ENCODE peak calls at places on chromosomes 16 and 17, in nine cellular contexts. G is ovary, J is AG09309, U is brain microvascular endothelial cell, H is Caco-2, L is IMR-90, F is cardiac muscle cell, R is heart left ventricle, Y is heart right ventricle. K is an unnamed sample.

GRCh38 chr17:33385133-33385532 is 92.0 kb upstream of the ASIC2 start:
- DNase-seq in G (no peak), L (no peak), J (no peak), U (no peak), H (peak), Y (no peak), R (no peak), F (peak), K (peak)

GRCh38 chr17:57511475-57512123 is 233.5 kb downstream of the CCDC182 start:
- DNase-seq in R (no peak), J (no peak), H (no peak), G (no peak), F (no peak), Y (no peak), U (no peak), L (no peak), K (no peak)

GRCh38 chr17:4577386-4577993 is 6.8 kb upstream of the SMTNL2 start:
- DNase-seq in L (no peak), J (no peak), H (no peak), R (no peak), Y (no peak), U (no peak), F (peak), G (no peak), K (no peak)

GRCh38 chr17:18093616-18094408 is 6.1 kb downstream of the DRG2 start:
- DNase-seq in L (peak), H (peak), R (peak), G (peak), Y (peak), F (peak), U (peak), J (no peak), K (no peak)

GRCh38 chr17:42809250-42809649 is 10.6 kb downstream of the CNTD1 start:
- DNase-seq in Y (no peak), U (no peak), R (no peak), F (peak), H (no peak), G (peak), L (peak), J (peak), K (no peak)

GRCh38 chr17:59277031-59277430 is 54.4 kb upstream of the YPEL2 start:
- DNase-seq in F (no peak), R (no peak), L (no peak), H (no peak), U (no peak), J (no peak), G (no peak), Y (no peak), K (no peak)

GRCh38 chr16:89407282-89407924 is 83.0 kb downstream of the ANKRD11 start:
- DNase-seq in U (no peak), R (no peak), H (no peak), Y (no peak), J (no peak), L (no peak), F (no peak), G (no peak), K (no peak)

GRCh38 chr17:3009411-3009920 is 53.9 kb downstream of the OR1D5 start:
- DNase-seq in R (no peak), J (no peak), L (no peak), F (no peak), Y (no peak), H (no peak), G (no peak), U (no peak), K (no peak)

GRCh38 chr17:59165933-59166342 is 10.4 kb downstream of the PRR11 start:
- DNase-seq in G (no peak), L (peak), F (peak), U (peak), Y (no peak), R (no peak), H (peak), J (no peak), K (peak)

GRCh38 chr16:12225282-12225681 is 248.7 kb downstream of the SNX29 start:
- DNase-seq in U (no peak), G (no peak), F (no peak), L (no peak), R (no peak), Y (no peak), H (no peak), J (no peak), K (no peak)

GRCh38 chr17:27793168-27793905 is 7.0 kb downstream of the NOS2 start:
- DNase-seq in H (peak), R (peak), J (no peak), Y (no peak), U (no peak), F (peak), L (no peak), G (peak), K (peak)

GRCh38 chr16:49755291-49755611 is 100.7 kb downstream of the ZNF423 start:
- DNase-seq in J (peak), Y (peak), R (no peak), L (peak), G (no peak), H (peak), U (peak), F (peak), K (no peak)

GRCh38 chr17:39629494-39629880 is 2.7 kb downstream of the PPP1R1B start:
- DNase-seq in L (no peak), H (no peak), Y (no peak), G (no peak), J (no peak), U (no peak), R (no peak), F (no peak), K (no peak)

GRCh38 chr16:87324411-87325275 is 7.5 kb upstream of the C16orf95 start:
- DNase-seq in J (no peak), F (peak), G (no peak), L (peak), H (peak), Y (peak), U (no peak), R (no peak), K (peak)

GRCh38 chr16:57355898-57356414 is 2.6 kb upstream of the CCL22 start:
- DNase-seq in U (no peak), Y (no peak), H (no peak), F (no peak), G (no peak), J (no peak), R (no peak), L (no peak), K (no peak)

GRCh38 chr17:82435103-82435502 is 15.4 kb downstream of the CYBC1 start:
- DNase-seq in J (no peak), G (no peak), L (peak), F (no peak), Y (no peak), R (no peak), U (peak), H (no peak), K (no peak)

GRCh38 chr16:72808754-72809153 is 239.2 kb downstream of the ZFHX3 start:
- DNase-seq in Y (no peak), G (no peak), U (no peak), L (no peak), R (no peak), H (no peak), F (no peak), J (no peak), K (no peak)

GRCh38 chr17:42347198-42347597 is 41.0 kb downstream of the STAT3 start:
- DNase-seq in R (peak), H (no peak), Y (peak), F (peak), G (no peak), L (peak), U (peak), J (peak), K (no peak)

GRCh38 chr17:63406689-63407330 is 39.3 kb downstream of the CYB561 start:
- DNase-seq in U (peak), J (peak), F (peak), L (peak), G (peak), Y (peak), H (peak), R (peak), K (peak)

GRCh38 chr17:81040791-81041337 is 5.9 kb downstream of the BAIAP2 start:
- DNase-seq in U (no peak), H (peak), R (no peak), L (no peak), Y (no peak), G (no peak), J (no peak), F (no peak), K (no peak)

GRCh38 chr17:33438578-33438977 is 145.5 kb upstream of the ASIC2 start:
- DNase-seq in R (no peak), Y (no peak), J (no peak), H (no peak), F (no peak), G (no peak), U (no peak), L (no peak), K (no peak)

GRCh38 chr16:68458551-68458950 is 10.2 kb upstream of the SMPD3 start:
- DNase-seq in F (no peak), U (no peak), G (no peak), H (no peak), Y (no peak), R (no peak), L (no peak), J (no peak), K (no peak)

GRCh38 chr16:24848065-24848464 is 2.3 kb downstream of the SLC5A11 start:
- DNase-seq in J (no peak), L (peak), G (no peak), H (no peak), F (peak), U (peak), Y (no peak), R (no peak), K (no peak)

GRCh38 chr16:64362193-64362592 is 759.7 kb downstream of the CDH11 start:
- DNase-seq in H (no peak), F (no peak), R (no peak), G (no peak), J (no peak), Y (no peak), L (peak), U (peak), K (no peak)

GRCh38 chr16:57422026-57422944 is 17.7 kb downstream of the CCL17 start:
- DNase-seq in L (peak), F (peak), Y (peak), U (peak), R (peak), J (no peak), H (peak), G (peak), K (peak)

GRCh38 chr17:45218895-45219661 is 2.6 kb upstream of the FMNL1 start:
- DNase-seq in U (peak), F (peak), R (peak), Y (peak), L (peak), J (peak), H (peak), G (peak), K (peak)

GRCh38 chr17:42202696-42203095 is 8.4 kb upstream of the GHDC start:
- DNase-seq in H (no peak), R (no peak), U (no peak), Y (no peak), F (no peak), J (no peak), L (peak), G (no peak), K (no peak)

GRCh38 chr16:57634171-57634570 is 5.7 kb downstream of the ADGRG1 start:
- DNase-seq in F (no peak), Y (no peak), J (no peak), U (no peak), R (no peak), G (no peak), L (peak), H (no peak), K (no peak)

GRCh38 chr16:86496929-86497381 is 13.4 kb upstream of the FOXF1 start:
- DNase-seq in Y (no peak), R (no peak), H (no peak), G (no peak), L (peak), U (no peak), F (no peak), J (no peak), K (no peak)

GRCh38 chr16:17938546-17938945 is 398.0 kb downstream of the NPIPA8 start:
- DNase-seq in F (no peak), R (no peak), H (no peak), Y (no peak), J (no peak), L (no peak), U (no peak), G (no peak), K (no peak)

GRCh38 chr17:60577147-60577925 is 22.7 kb upstream of the PPM1D start:
- DNase-seq in G (peak), R (peak), J (no peak), F (peak), U (peak), H (peak), Y (peak), L (peak), K (no peak)

GRCh38 chr17:62628845-62629555 is 1.5 kb downstream of the MRC2 start:
- DNase-seq in F (peak), L (peak), R (peak), H (no peak), Y (no peak), U (peak), J (no peak), G (peak), K (peak)

DNA sequence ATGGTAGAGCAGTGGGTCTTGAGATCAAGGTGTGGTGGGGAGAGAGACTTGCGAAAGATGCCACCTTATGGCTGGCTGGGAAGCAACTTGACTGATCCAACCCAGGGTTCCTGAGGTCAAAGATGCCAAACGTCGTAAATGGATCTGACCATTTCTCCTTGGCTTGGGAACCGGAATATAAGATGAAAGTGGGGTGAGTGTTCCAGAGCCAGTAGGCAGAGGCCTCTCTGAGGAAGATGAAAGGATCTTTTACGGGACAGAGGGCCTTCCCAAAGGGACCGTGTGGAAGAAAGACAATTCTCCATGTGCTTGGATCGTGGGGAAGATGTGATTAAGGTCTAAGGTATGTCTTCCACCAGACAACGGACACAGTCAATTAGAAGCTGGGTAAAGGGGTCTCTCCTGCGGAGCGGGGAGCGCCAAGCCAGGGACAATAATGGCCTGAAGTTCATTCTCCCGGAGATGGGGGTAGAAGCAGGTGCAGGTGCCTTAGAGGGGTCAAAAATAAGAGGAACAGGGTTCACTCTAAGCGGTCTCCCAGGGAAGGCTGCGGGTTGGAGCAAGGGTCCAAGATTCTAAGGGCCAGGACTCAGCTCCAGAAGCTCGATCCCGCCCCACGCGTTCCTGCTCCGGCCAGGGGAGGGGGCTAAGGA is 802 bp downstream of the FXR2 start:
- DNase-seq in H (no peak), R (no peak), U (peak), F (peak), G (no peak), L (peak), Y (no peak), J (no peak), K (no peak)
- TF ChIP-seq CTCF in H (no peak), R (no peak), U (peak), F (no peak), G (no peak), L (no peak), Y (no peak), J (no peak), K (no peak)

GRCh38 chr16:46973457-46974324 is at the start of gene DNAJA2:
- DNase-seq in J (peak), L (peak), Y (peak), F (peak), R (peak), H (peak), U (peak), G (peak), K (peak)
- TF ChIP-seq CTCF in J (no peak), L (peak), Y (no peak), F (no peak), R (no peak), H (no peak), U (no peak), G (no peak), K (no peak)

DNA sequence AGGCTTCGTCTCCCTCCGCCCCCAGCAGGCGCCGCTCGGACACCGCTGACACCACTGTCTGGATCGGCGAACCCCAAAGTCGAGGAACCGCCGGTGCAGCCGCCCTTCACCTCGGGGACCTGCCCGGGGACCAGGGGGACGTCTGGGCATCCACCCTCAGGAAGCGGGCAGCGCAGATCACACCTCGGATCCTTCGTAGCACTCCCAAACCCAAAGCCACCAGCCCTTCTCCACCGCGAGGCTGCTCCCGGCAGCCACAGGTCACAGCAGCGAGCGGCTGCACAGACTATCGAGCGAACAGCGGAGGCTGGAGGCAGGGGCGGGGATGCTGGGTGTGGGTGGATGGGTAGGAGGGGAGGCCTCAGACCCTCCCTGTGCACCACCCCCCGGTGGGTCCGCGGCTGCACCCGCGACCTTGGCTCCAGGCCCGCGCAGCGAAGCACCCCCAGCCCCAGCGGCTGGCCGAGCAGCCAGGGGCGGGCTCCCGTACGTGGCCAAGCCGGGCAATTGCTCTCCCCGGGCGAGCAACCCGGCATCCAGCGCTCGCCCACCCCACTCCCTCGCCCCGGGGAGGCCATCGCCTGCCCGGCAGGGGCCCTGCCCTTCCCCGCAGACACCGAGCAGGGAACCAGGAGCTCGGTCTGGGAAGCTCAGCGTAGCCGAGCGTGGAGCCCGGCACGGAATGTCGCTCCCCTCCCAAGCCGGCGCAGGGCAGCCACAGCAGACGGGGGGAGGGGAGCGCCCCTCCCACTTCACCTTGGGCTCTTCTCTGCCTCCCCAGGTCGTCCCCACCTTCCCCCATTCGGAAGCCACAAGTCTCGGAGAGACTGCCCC is 1.0 kb downstream of the SDK2 start:
- DNase-seq in Y (no peak), H (peak), G (no peak), L (no peak), R (no peak), F (peak), U (no peak), J (no peak), K (peak)
- TF ChIP-seq CTCF in Y (peak), H (peak), G (no peak), L (no peak), R (peak), F (peak), U (no peak), J (no peak), K (no peak)

GRCh38 chr17:76844485-76844829 is 23.7 kb upstream of the MGAT5B start:
- DNase-seq in H (no peak), U (no peak), R (no peak), G (no peak), L (no peak), J (no peak), F (no peak), Y (no peak), K (no peak)
- TF ChIP-seq CTCF in H (no peak), U (no peak), R (no peak), G (no peak), L (no peak), J (no peak), F (no peak), Y (no peak), K (no peak)

GRCh38 chr17:67471118-67471517 is 94.0 kb downstream of the PITPNC1 start:
- DNase-seq in H (no peak), L (no peak), U (no peak), G (no peak), R (no peak), Y (no peak), F (no peak), J (no peak), K (no peak)

GRCh38 chr17:67461876-67462275 is 84.8 kb downstream of the PITPNC1 start:
- DNase-seq in L (no peak), F (no peak), Y (no peak), H (no peak), U (no peak), R (no peak), J (no peak), G (no peak), K (no peak)

GRCh38 chr17:67469208-67469980 is 92.3 kb downstream of the PITPNC1 start:
- DNase-seq in F (peak), L (peak), Y (no peak), U (peak), H (no peak), R (no peak), J (no peak), G (no peak), K (no peak)

GRCh38 chr17:67466251-67466650 is 89.2 kb downstream of the PITPNC1 start:
- DNase-seq in Y (no peak), H (no peak), U (no peak), J (no peak), R (no peak), L (no peak), G (no peak), F (no peak), K (no peak)

DNA sequence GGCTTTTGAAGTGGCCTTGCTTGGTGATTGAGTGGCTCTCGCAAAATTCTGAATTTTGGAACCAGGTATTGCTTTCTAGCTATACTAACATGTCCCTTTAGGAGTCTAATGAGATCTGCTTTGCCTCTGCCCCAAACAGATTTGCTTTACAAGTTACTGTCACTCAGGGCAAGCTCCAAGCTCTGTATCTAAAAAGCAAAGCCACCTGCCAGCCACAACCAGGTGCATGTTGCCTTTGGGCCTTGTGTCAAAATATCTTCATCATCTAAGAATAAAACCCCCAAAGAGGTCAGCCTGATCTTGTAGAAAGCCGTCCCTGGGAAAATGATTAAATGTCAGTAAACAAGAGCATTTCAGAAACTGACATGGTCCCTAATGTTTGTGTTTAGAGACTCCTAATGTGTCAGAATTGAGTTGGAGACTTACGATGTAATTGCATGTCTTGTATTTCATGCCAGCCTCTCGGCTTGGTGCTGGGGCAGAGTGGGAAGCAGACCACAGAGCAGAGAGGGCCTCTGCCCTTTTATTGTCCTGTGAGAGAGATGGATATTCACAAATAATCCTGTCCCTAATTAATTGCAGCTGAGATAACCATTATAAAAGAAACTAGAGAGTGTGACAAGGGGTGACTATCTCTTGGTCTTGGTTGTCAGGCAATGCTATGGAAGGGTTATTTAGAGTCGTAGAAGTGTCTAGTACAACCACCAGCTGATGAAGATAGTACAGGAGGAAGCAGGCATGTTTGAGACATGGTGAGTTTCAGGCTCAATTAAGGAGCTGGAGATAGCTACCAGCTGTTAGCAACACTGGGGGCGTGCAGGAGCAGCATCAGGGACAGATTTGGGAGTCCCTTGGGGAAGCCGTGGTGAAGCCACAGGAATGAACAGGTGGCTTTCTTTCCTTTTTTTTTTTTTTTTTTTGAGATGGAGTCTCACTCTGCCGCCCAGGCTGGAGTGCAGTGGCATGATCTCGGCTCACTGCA is 90.7 kb downstream of the PITPNC1 start:
- DNase-seq in R (no peak), U (no peak), Y (no peak), L (no peak), J (no peak), F (no peak), G (no peak), H (no peak), K (no peak)
- TF ChIP-seq CTCF in R (no peak), U (no peak), Y (no peak), L (no peak), J (no peak), F (no peak), G (no peak), H (no peak), K (no peak)

K was measured in nephron progenitor cell.